ENCODE peak calls at places on chromosomes 6 and 20, in six cellular contexts. A is lower lobe of right lung, J is HFFc6, Q is cardiac fibroblast, P is K562, Z is adrenal gland. F is an unnamed sample.

GRCh38 chr20:31708839-31709534 is 13.7 kb downstream of the BCL2L1 start:
- DNase-seq in J (no peak), A (no peak), Q (no peak), Z (no peak), P (no peak), F (peak; percentile 28)

GRCh38 chr20:56924976-56925695 is 296.0 kb downstream of the TFAP2C start:
- DNase-seq in Q (no peak), A (no peak), J (no peak), Z (no peak), P (no peak), F (no peak)

GRCh38 chr6:131755597-131755996 is 44.8 kb upstream of the CTAGE9 start:
- DNase-seq in Z (no peak), J (peak; percentile 97), A (no peak), P (no peak), Q (no peak), F (no peak)

GRCh38 chr6:129793447-129793846 is 67.7 kb downstream of the TMEM244 start:
- DNase-seq in A (no peak), J (no peak), P (no peak), Q (no peak), Z (no peak), F (no peak)

GRCh38 chr6:169724554-169725269 is 412 bp upstream of the PHF10 start:
- DNase-seq in P (peak; percentile 92), A (peak; percentile 62), J (no peak), Z (peak; percentile 61), Q (peak; percentile 47), F (peak; percentile 60)

GRCh38 chr6:11111769-11112437 is 378 bp upstream of the ERVFRD-1 start:
- DNase-seq in Q (peak; percentile 29), A (no peak), Z (peak; percentile 26), P (peak; percentile 41), J (no peak), F (peak; percentile 18)

GRCh38 chr6:149440735-149441662 is 40.9 kb downstream of the SUMO4 start:
- DNase-seq in J (no peak), P (no peak), A (no peak), Q (no peak), Z (peak; percentile 46), F (no peak)

GRCh38 chr20:2217857-2218529 is 77.8 kb upstream of the TGM3 start:
- DNase-seq in A (no peak), Q (no peak), P (no peak), Z (peak; percentile 23), J (no peak), F (peak; percentile 27)

GRCh38 chr6:82783587-82784253 is 281.9 kb downstream of the UBE3D start:
- DNase-seq in J (no peak), A (no peak), Z (no peak), P (peak; percentile 10), Q (no peak), F (no peak)
- TF ChIP-seq CTCF in J (peak; percentile 46), A (no peak), Z (no peak), P (peak; percentile 22), Q (no peak), F (no peak)

GRCh38 chr20:44521484-44522481 is at the start of gene SERINC3:
- DNase-seq in P (peak; percentile 96), Z (peak; percentile 97), J (peak; percentile 93), A (peak; percentile 97), Q (peak; percentile 98), F (peak; percentile 98)
- TF ChIP-seq CTCF in P (no peak), Z (no peak), J (no peak), A (no peak), Q (no peak), F (no peak)

GRCh38 chr6:26105842-26106241 is 18.6 kb downstream of the HFE start:
- DNase-seq in Z (no peak), A (no peak), P (no peak), J (peak; percentile 21), Q (no peak), F (no peak)

GRCh38 chr6:26104457-26105108 is 17.4 kb downstream of the HFE start:
- DNase-seq in P (no peak), J (no peak), Q (no peak), A (no peak), Z (no peak), F (peak; percentile 70)

GRCh38 chr6:26103141-26103769 is 16.0 kb downstream of the HFE start:
- DNase-seq in Z (no peak), Q (peak; percentile 73), A (no peak), P (no peak), J (peak; percentile 53), F (no peak)

GRCh38 chr6:26105109-26105730 is 18.0 kb downstream of the HFE start:
- DNase-seq in Z (no peak), P (no peak), A (no peak), Q (no peak), J (no peak), F (no peak)

GRCh38 chr6:26103770-26104456 is 16.7 kb downstream of the HFE start:
- DNase-seq in Q (peak; percentile 97), A (peak; percentile 88), J (peak; percentile 90), P (peak; percentile 78), Z (peak; percentile 89), F (peak; percentile 91)
- TF ChIP-seq CTCF in Q (peak; percentile 44), A (peak; percentile 56), J (peak; percentile 70), P (peak; percentile 53), Z (no peak), F (no peak)

GRCh38 chr6:99334526-99335127 is 14.8 kb downstream of the FAXC start:
- DNase-seq in J (peak; percentile 60), P (peak; percentile 35), Z (peak; percentile 17), Q (peak; percentile 63), A (no peak), F (peak; percentile 22)
- TF ChIP-seq CTCF in J (peak; percentile 80), P (peak; percentile 58), Z (peak; percentile 28), Q (peak; percentile 82), A (peak; percentile 32), F (no peak)

GRCh38 chr6:66538548-66539135 is 831.6 kb upstream of the EYS start:
- DNase-seq in Q (no peak), Z (no peak), J (no peak), A (no peak), P (no peak), F (no peak)

GRCh38 chr6:66533921-66534404 is 826.9 kb upstream of the EYS start:
- DNase-seq in J (no peak), P (no peak), Q (no peak), Z (no peak), A (no peak), F (no peak)
- TF ChIP-seq CTCF in J (no peak), P (no peak), Q (no peak), Z (no peak), A (no peak), F (no peak)

DNA sequence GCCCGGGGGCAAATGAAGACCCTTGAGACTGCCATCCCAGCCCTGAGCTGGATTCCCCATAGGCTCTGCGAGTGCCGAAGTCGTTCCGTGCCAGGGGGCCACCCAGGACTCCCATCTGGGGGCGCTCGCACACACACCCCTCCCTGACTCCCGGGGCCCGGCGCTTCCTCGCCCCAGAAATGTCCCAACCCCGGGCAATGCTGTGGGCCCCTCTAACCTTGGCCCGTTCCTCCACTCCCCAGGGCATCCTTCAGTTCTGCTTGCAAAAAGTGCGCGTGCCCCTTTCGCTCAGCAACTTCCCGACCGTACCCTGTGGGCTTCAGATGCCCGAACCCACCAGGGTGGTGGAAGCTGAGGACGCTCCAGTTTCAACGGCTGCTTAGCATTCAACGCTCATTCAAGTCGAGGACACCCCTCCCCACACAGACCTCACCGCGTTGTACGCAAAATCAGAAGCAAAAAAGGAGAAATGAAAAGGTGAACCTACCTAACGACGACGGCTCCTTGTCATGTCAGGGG is 25.4 kb downstream of the RIPOR2 start:
- DNase-seq in P (no peak), J (no peak), A (peak; percentile 46), Q (peak; percentile 37), Z (peak; percentile 18), F (no peak)
- TF ChIP-seq CTCF in P (no peak), J (peak; percentile 59), A (no peak), Q (no peak), Z (no peak), F (no peak)

GRCh38 chr6:104995989-104996617 is 39.2 kb downstream of the LIN28B start:
- DNase-seq in Z (no peak), A (no peak), J (peak; percentile 6), Q (peak; percentile 38), P (no peak), F (no peak)
- TF ChIP-seq CTCF in Z (no peak), A (peak; percentile 19), J (peak; percentile 59), Q (no peak), P (no peak), F (no peak)